ENCODE peak calls at places on chromosomes 2 and 18, in six cellular contexts. One of them, this sample, is unnamed.

GRCh38 chr2:113251118-113251517 is 27.6 kb downstream of the PAX8 start:
- DNase-seq in MM.1S: no peak
- DNase-seq in PC-3: peak
- DNase-seq in keratinocyte: no peak
- DNase-seq in GM23248: no peak
- DNase-seq in IMR-90: no peak
- DNase-seq in this sample: no peak

GRCh38 chr2:53475320-53475719 is 292.3 kb upstream of the CHAC2 start:
- DNase-seq in GM23248: peak
- DNase-seq in PC-3: peak
- DNase-seq in IMR-90: peak
- DNase-seq in MM.1S: no peak
- DNase-seq in keratinocyte: peak
- DNase-seq in this sample: peak

GRCh38 chr2:219178377-219179175 is 501 bp downstream of the RETREG2 start:
- DNase-seq in GM23248: peak
- DNase-seq in PC-3: peak
- DNase-seq in keratinocyte: no peak
- DNase-seq in IMR-90: peak
- DNase-seq in MM.1S: peak
- DNase-seq in this sample: peak

GRCh38 chr18:3148930-3149535 is 70.7 kb downstream of the MYOM1 start:
- DNase-seq in PC-3: peak
- DNase-seq in GM23248: peak
- DNase-seq in MM.1S: no peak
- DNase-seq in IMR-90: peak
- DNase-seq in keratinocyte: no peak
- DNase-seq in this sample: peak

GRCh38 chr18:27473359-27473758 is 288.3 kb upstream of the CHST9 start:
- DNase-seq in GM23248: no peak
- DNase-seq in PC-3: no peak
- DNase-seq in IMR-90: no peak
- DNase-seq in keratinocyte: no peak
- DNase-seq in MM.1S: no peak
- DNase-seq in this sample: no peak

GRCh38 chr2:73766994-73767393 is 12.9 kb downstream of the DUSP11 start:
- DNase-seq in PC-3: no peak
- DNase-seq in GM23248: no peak
- DNase-seq in IMR-90: no peak
- DNase-seq in keratinocyte: no peak
- DNase-seq in MM.1S: no peak
- DNase-seq in this sample: no peak

GRCh38 chr2:68653034-68653433 is 9.7 kb downstream of the PROKR1 start:
- DNase-seq in PC-3: no peak
- DNase-seq in MM.1S: no peak
- DNase-seq in GM23248: no peak
- DNase-seq in keratinocyte: no peak
- DNase-seq in IMR-90: no peak
- DNase-seq in this sample: no peak

GRCh38 chr2:57906152-57906732 is 140.4 kb upstream of the VRK2 start:
- DNase-seq in IMR-90: peak
- DNase-seq in MM.1S: peak
- DNase-seq in PC-3: peak
- DNase-seq in GM23248: peak
- DNase-seq in keratinocyte: no peak
- DNase-seq in this sample: peak

GRCh38 chr2:86229221-86229620 is 30.0 kb downstream of the MRPL35 start:
- DNase-seq in MM.1S: no peak
- DNase-seq in IMR-90: no peak
- DNase-seq in PC-3: no peak
- DNase-seq in keratinocyte: no peak
- DNase-seq in GM23248: no peak
- DNase-seq in this sample: no peak

GRCh38 chr2:30149513-30149912 is 2.7 kb downstream of the YPEL5 start:
- DNase-seq in MM.1S: no peak
- DNase-seq in keratinocyte: no peak
- DNase-seq in PC-3: peak
- DNase-seq in IMR-90: no peak
- DNase-seq in GM23248: peak
- DNase-seq in this sample: peak

GRCh38 chr2:218081695-218082094 is 12.6 kb downstream of the RUFY4 start:
- DNase-seq in PC-3: no peak
- DNase-seq in MM.1S: no peak
- DNase-seq in keratinocyte: no peak
- DNase-seq in IMR-90: peak
- DNase-seq in GM23248: peak
- DNase-seq in this sample: peak

GRCh38 chr2:135055182-135055786 is 3.2 kb downstream of the RAB3GAP1 start:
- DNase-seq in IMR-90: peak
- DNase-seq in GM23248: peak
- DNase-seq in MM.1S: no peak
- DNase-seq in PC-3: peak
- DNase-seq in keratinocyte: no peak
- DNase-seq in this sample: peak

GRCh38 chr2:158968396-158969161 is at the start of gene TANC1:
- DNase-seq in keratinocyte: no peak
- DNase-seq in IMR-90: peak
- DNase-seq in PC-3: peak
- DNase-seq in MM.1S: peak
- DNase-seq in GM23248: peak
- DNase-seq in this sample: peak
- H2AFZ ChIP-seq in keratinocyte: peak
- H2AFZ ChIP-seq in IMR-90: peak
- H2AFZ ChIP-seq in PC-3: peak
- H2AFZ ChIP-seq in MM.1S: peak
- H2AFZ ChIP-seq in GM23248: peak
- H2AFZ ChIP-seq in this sample: no peak

DNA sequence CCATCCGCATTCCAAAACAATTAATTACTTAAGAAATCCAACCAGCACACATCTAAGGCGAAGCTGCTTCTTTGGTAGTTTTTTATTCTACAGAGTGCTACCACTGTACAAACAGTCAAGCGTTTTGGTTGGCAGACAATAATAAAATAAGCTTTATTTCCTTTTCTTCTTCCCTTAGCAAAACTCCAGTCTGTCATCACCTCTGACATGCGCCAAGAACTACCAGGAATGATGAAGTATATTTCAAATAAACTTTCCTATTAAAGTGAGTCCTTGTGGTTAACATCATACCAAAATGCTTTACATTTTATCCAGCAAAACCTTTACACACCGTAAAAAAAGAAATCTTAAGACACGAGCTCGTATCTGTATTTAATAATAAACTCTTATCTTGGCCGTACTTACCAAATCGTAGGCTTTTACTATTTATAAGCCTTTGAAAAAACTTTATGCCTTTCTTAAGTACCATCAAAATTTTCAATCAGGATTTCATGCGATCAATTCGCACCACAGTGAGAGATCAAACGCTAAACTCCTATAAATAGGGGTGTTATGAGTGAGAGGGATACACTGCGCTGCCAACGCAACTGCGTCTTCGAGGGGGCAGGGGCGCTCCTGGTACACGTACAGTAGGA is 1.2 kb downstream of the ATL2 start:
- DNase-seq in GM23248: peak
- DNase-seq in IMR-90: peak
- DNase-seq in MM.1S: no peak
- DNase-seq in PC-3: peak
- DNase-seq in keratinocyte: no peak
- DNase-seq in this sample: peak
- H2AFZ ChIP-seq in GM23248: peak
- H2AFZ ChIP-seq in IMR-90: peak
- H2AFZ ChIP-seq in MM.1S: no peak
- H2AFZ ChIP-seq in PC-3: no peak
- H2AFZ ChIP-seq in keratinocyte: no peak
- H2AFZ ChIP-seq in this sample: peak

DNA sequence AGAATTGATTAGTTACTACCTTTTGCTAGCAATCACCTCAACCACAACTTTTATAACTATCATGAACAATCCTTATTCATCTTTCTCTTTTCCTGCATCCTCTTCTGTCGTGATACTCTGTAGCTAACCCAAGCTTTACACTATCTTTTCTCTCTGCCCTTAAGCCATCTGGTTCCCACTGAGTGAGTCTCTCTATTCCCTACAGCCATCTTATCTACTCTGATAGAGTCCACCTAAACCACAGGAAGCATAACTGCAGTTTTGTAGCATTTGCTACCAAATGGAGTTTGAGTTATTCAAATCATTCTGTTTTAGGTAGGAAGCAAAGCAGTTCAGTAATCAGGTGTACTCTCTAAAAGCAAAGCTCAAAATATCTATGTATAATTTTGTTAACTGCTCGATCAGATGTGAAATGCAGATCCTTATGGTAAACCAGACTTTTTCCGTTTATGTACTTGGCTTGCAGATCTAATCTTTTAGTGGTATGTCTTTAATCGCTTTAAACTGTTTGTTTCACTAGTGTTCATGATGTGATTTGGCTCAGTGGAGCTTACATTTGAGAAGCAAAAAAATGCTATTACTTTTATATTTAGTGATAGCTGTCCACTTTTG is 91.0 kb downstream of the CSRNP3 start:
- DNase-seq in MM.1S: no peak
- DNase-seq in GM23248: no peak
- DNase-seq in PC-3: no peak
- DNase-seq in IMR-90: no peak
- DNase-seq in keratinocyte: no peak
- DNase-seq in this sample: no peak
- H2AFZ ChIP-seq in MM.1S: no peak
- H2AFZ ChIP-seq in GM23248: no peak
- H2AFZ ChIP-seq in PC-3: no peak
- H2AFZ ChIP-seq in IMR-90: no peak
- H2AFZ ChIP-seq in keratinocyte: no peak
- H2AFZ ChIP-seq in this sample: no peak

GRCh38 chr2:96917008-96917575 is 47.2 kb upstream of the SEMA4C start:
- DNase-seq in GM23248: peak
- DNase-seq in MM.1S: no peak
- DNase-seq in IMR-90: no peak
- DNase-seq in PC-3: peak
- DNase-seq in keratinocyte: no peak
- DNase-seq in this sample: no peak
- H2AFZ ChIP-seq in GM23248: no peak
- H2AFZ ChIP-seq in MM.1S: no peak
- H2AFZ ChIP-seq in IMR-90: no peak
- H2AFZ ChIP-seq in PC-3: no peak
- H2AFZ ChIP-seq in keratinocyte: peak
- H2AFZ ChIP-seq in this sample: no peak

GRCh38 chr18:75253784-75254183 is 43.2 kb downstream of the TSHZ1 start:
- DNase-seq in keratinocyte: no peak
- DNase-seq in IMR-90: peak
- DNase-seq in GM23248: peak
- DNase-seq in MM.1S: no peak
- DNase-seq in PC-3: no peak
- DNase-seq in this sample: peak

GRCh38 chr18:75251466-75251865 is 40.9 kb downstream of the TSHZ1 start:
- DNase-seq in keratinocyte: no peak
- DNase-seq in IMR-90: no peak
- DNase-seq in GM23248: no peak
- DNase-seq in PC-3: no peak
- DNase-seq in MM.1S: no peak
- DNase-seq in this sample: no peak

GRCh38 chr18:75252136-75252535 is 41.5 kb downstream of the TSHZ1 start:
- DNase-seq in GM23248: no peak
- DNase-seq in IMR-90: no peak
- DNase-seq in PC-3: no peak
- DNase-seq in keratinocyte: no peak
- DNase-seq in MM.1S: no peak
- DNase-seq in this sample: no peak

GRCh38 chr18:75255113-75255512 is 44.5 kb downstream of the TSHZ1 start:
- DNase-seq in GM23248: no peak
- DNase-seq in IMR-90: no peak
- DNase-seq in PC-3: no peak
- DNase-seq in keratinocyte: no peak
- DNase-seq in MM.1S: no peak
- DNase-seq in this sample: no peak

GRCh38 chr18:75253043-75253442 is 42.4 kb downstream of the TSHZ1 start:
- DNase-seq in PC-3: no peak
- DNase-seq in GM23248: no peak
- DNase-seq in IMR-90: no peak
- DNase-seq in MM.1S: no peak
- DNase-seq in keratinocyte: no peak
- DNase-seq in this sample: no peak
- H2AFZ ChIP-seq in PC-3: no peak
- H2AFZ ChIP-seq in GM23248: peak
- H2AFZ ChIP-seq in IMR-90: no peak
- H2AFZ ChIP-seq in MM.1S: no peak
- H2AFZ ChIP-seq in keratinocyte: no peak
- H2AFZ ChIP-seq in this sample: no peak

GRCh38 chr2:213234641-213235040 is 49.6 kb upstream of the SPAG16 start:
- DNase-seq in MM.1S: no peak
- DNase-seq in keratinocyte: no peak
- DNase-seq in GM23248: no peak
- DNase-seq in PC-3: no peak
- DNase-seq in IMR-90: no peak
- DNase-seq in this sample: no peak

GRCh38 chr2:213238753-213239591 is 45.3 kb upstream of the SPAG16 start:
- DNase-seq in GM23248: peak
- DNase-seq in PC-3: peak
- DNase-seq in MM.1S: no peak
- DNase-seq in keratinocyte: peak
- DNase-seq in IMR-90: peak
- DNase-seq in this sample: peak

GRCh38 chr2:213237251-213237650 is 47.0 kb upstream of the SPAG16 start:
- DNase-seq in keratinocyte: no peak
- DNase-seq in IMR-90: peak
- DNase-seq in GM23248: no peak
- DNase-seq in PC-3: no peak
- DNase-seq in MM.1S: no peak
- DNase-seq in this sample: no peak

GRCh38 chr2:213235741-213236140 is 48.5 kb upstream of the SPAG16 start:
- DNase-seq in PC-3: no peak
- DNase-seq in GM23248: no peak
- DNase-seq in IMR-90: no peak
- DNase-seq in keratinocyte: no peak
- DNase-seq in MM.1S: no peak
- DNase-seq in this sample: no peak

DNA sequence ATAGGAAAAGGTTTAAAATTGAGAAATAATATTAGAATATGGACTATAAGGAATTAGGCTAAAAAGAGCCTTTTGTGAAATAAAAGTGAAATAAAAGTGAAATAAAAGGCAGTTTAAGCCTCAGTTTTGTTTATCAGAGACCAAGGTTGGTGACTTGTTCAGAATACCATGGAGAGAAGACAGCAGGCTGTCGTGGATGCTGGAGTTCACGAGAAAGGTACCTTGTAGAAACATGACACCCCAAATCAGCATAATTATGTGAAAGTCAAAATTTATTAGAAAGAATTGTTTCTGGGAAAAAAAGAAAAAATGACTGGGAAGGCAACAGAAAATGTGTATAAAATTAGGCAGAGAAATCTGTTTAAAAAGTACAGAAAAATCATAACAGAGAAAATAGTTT is 46.5 kb upstream of the SPAG16 start:
- DNase-seq in PC-3: no peak
- DNase-seq in GM23248: no peak
- DNase-seq in MM.1S: no peak
- DNase-seq in keratinocyte: no peak
- DNase-seq in IMR-90: no peak
- DNase-seq in this sample: no peak
- H2AFZ ChIP-seq in PC-3: peak
- H2AFZ ChIP-seq in GM23248: peak
- H2AFZ ChIP-seq in MM.1S: no peak
- H2AFZ ChIP-seq in keratinocyte: no peak
- H2AFZ ChIP-seq in IMR-90: no peak
- H2AFZ ChIP-seq in this sample: no peak

GRCh38 chr2:204360218-204361007 is 184.9 kb upstream of the PARD3B start:
- DNase-seq in IMR-90: no peak
- DNase-seq in keratinocyte: no peak
- DNase-seq in MM.1S: no peak
- DNase-seq in GM23248: no peak
- DNase-seq in PC-3: no peak
- DNase-seq in this sample: no peak
- H2AFZ ChIP-seq in IMR-90: peak
- H2AFZ ChIP-seq in keratinocyte: no peak
- H2AFZ ChIP-seq in MM.1S: no peak
- H2AFZ ChIP-seq in GM23248: no peak
- H2AFZ ChIP-seq in PC-3: no peak
- H2AFZ ChIP-seq in this sample: no peak